ENCODE peak calls at places on chromosomes 6 and 20, in four cellular contexts. L is fibroblast of lung; B is D341Med; Y is stimulated activated CD4-positive, alpha-beta T cell treated with anti-CD3 and anti-CD28 coated beads, Interleukin-4, amount 100 ng/mL, for 24 hours. D is an unnamed sample.

GRCh38 chr6:96990462-96990861 is 65.9 kb downstream of the KLHL32 start:
- DNase-seq in L (no peak), B (no peak), Y (no peak), D (peak)

GRCh38 chr6:137866914-137867684 is at the start of gene TNFAIP3:
- DNase-seq in B (peak), L (peak), Y (peak), D (peak)

GRCh38 chr6:46734867-46735719 is at the start of gene PLA2G7:
- DNase-seq in B (peak), Y (no peak), L (peak), D (peak)

GRCh38 chr6:110329729-110330436 is 28.3 kb downstream of the METTL24 start:
- DNase-seq in B (no peak), L (peak), Y (no peak), D (no peak)

GRCh38 chr6:168631589-168631988 is 190.6 kb downstream of the SMOC2 start:
- DNase-seq in B (no peak), L (no peak), Y (no peak), D (no peak)

GRCh38 chr20:58652606-58653303 is 1.7 kb downstream of the STX16 start:
- DNase-seq in B (no peak), Y (no peak), L (peak), D (no peak)

GRCh38 chr20:13492001-13492480 is 146.7 kb downstream of the TASP1 start:
- DNase-seq in L (peak), Y (no peak), B (no peak), D (peak)

GRCh38 chr6:127225497-127225896 is 41.2 kb upstream of the RNF146 start:
- DNase-seq in B (no peak), Y (no peak), L (no peak), D (no peak)

GRCh38 chr6:4295058-4295788 is 159.8 kb upstream of the ECI2 start:
- DNase-seq in Y (no peak), L (no peak), B (peak), D (no peak)

GRCh38 chr6:30683980-30684338 is 2.5 kb downstream of the PPP1R18 start:
- DNase-seq in Y (no peak), L (no peak), B (no peak), D (no peak)

GRCh38 chr20:58179432-58180099 is 48.9 kb downstream of the ANKRD60 start:
- DNase-seq in B (peak), Y (peak), L (peak), D (peak)

GRCh38 chr6:155154158-155154830 is 109.5 kb upstream of the CLDN20 start:
- DNase-seq in Y (peak), B (no peak), L (peak), D (peak)

GRCh38 chr6:152270301-152270925 is 366.7 kb downstream of the SYNE1 start:
- DNase-seq in Y (no peak), L (peak), B (no peak), D (no peak)

GRCh38 chr20:10925767-10926166 is 252.0 kb upstream of the JAG1 start:
- DNase-seq in Y (no peak), B (no peak), L (no peak), D (no peak)

GRCh38 chr6:105568751-105569150 is 165.9 kb upstream of the PREP start:
- DNase-seq in Y (no peak), B (no peak), L (no peak), D (no peak)

GRCh38 chr6:56002336-56002735 is 126.9 kb upstream of the BMP5 start:
- DNase-seq in Y (no peak), L (no peak), B (no peak), D (no peak)

GRCh38 chr6:33273924-33274902 is 2.3 kb downstream of the RPS18 start:
- DNase-seq in B (no peak), Y (no peak), L (no peak), D (no peak)

GRCh38 chr6:166624275-166624674 is 2.8 kb downstream of the RPS6KA2 start:
- DNase-seq in L (peak), B (no peak), Y (no peak), D (peak)